ENCODE peak calls at places on chromosomes 11 and 22, in five cellular contexts. Y, O, G, E and W are unnamed samples.

GRCh38 chr11:489610-490185 is 17.3 kb downstream of the RNH1 start:
- DNase-seq in Y (no peak), O (no peak), G (no peak), E (no peak), W (no peak)

GRCh38 chr11:45026835-45027234 is 76.2 kb upstream of the TP53I11 start:
- DNase-seq in Y (no peak), O (no peak), G (no peak), E (no peak), W (no peak)

GRCh38 chr11:129428027-129428426 is 52.4 kb downstream of the BARX2 start:
- DNase-seq in Y (no peak), O (no peak), G (no peak), E (no peak), W (peak; percentile 22)

GRCh38 chr11:134486704-134487103 is 74.7 kb upstream of the B3GAT1 start:
- DNase-seq in Y (no peak), O (no peak), G (no peak), E (no peak), W (no peak)

GRCh38 chr22:20750461-20751184 is 23.3 kb upstream of the SERPIND1 start:
- DNase-seq in Y (no peak), O (no peak), G (peak; percentile 75), E (peak; percentile 76), W (peak; percentile 48)

GRCh38 chr22:37283393-37283937 is 1.2 kb downstream of the CYTH4 start:
- DNase-seq in Y (no peak), O (peak; percentile 56), G (no peak), E (no peak), W (no peak)

GRCh38 chr11:36741515-36741914 is 143.5 kb upstream of the RAG2 start:
- DNase-seq in Y (no peak), O (no peak), G (no peak), E (no peak), W (peak; percentile 55)

GRCh38 chr11:34907934-34908593 is 8.1 kb downstream of the APIP start:
- DNase-seq in Y (no peak), O (no peak), G (no peak), E (peak; percentile 24), W (no peak)

GRCh38 chr11:117875397-117876048 is 935 bp downstream of the FXYD6 start:
- DNase-seq in Y (peak; percentile 20), O (peak; percentile 48), G (peak; percentile 27), E (no peak), W (no peak)

GRCh38 chr11:14065153-14065552 is 102.6 kb downstream of the SPON1 start:
- DNase-seq in Y (no peak), O (peak; percentile 27), G (no peak), E (no peak), W (peak; percentile 12)

GRCh38 chr11:47399860-47400812 is 8.3 kb upstream of the SLC39A13 start:
- DNase-seq in Y (no peak), O (peak; percentile 57), G (no peak), E (no peak), W (peak; percentile 56)

GRCh38 chr11:64874308-64874707 is 4.1 kb downstream of the EHD1 start:
- DNase-seq in Y (no peak), O (no peak), G (no peak), E (no peak), W (no peak)

GRCh38 chr11:6233984-6234313 is 487 bp downstream of the FHIP1B start:
- DNase-seq in Y (no peak), O (no peak), G (no peak), E (peak; percentile 18), W (no peak)

GRCh38 chr22:50268655-50269113 is 1.5 kb downstream of the MAPK11 start:
- DNase-seq in Y (no peak), O (no peak), G (peak; percentile 41), E (no peak), W (no peak)

GRCh38 chr11:34366522-34366921 is 8.7 kb upstream of the ABTB2 start:
- DNase-seq in Y (peak; percentile 48), O (peak; percentile 41), G (no peak), E (peak; percentile 61), W (peak; percentile 74)

GRCh38 chr11:119759324-119759723 is 30.3 kb upstream of the NECTIN1 start:
- DNase-seq in Y (no peak), O (no peak), G (no peak), E (peak; percentile 76), W (peak; percentile 53)

GRCh38 chr11:1546536-1547466 is 25.3 kb downstream of the DUSP8 start:
- DNase-seq in Y (peak; percentile 61), O (peak; percentile 52), G (peak; percentile 49), E (peak; percentile 49), W (peak; percentile 55)

GRCh38 chr11:28526406-28526751 is 418.2 kb downstream of the METTL15 start:
- DNase-seq in Y (no peak), O (no peak), G (no peak), E (peak; percentile 52), W (peak; percentile 44)

GRCh38 chr11:120830092-120830491 is 193.8 kb upstream of the TBCEL start:
- DNase-seq in Y (peak; percentile 29), O (no peak), G (no peak), E (no peak), W (peak; percentile 14)

GRCh38 chr11:111718436-111719325 is 47.5 kb downstream of the PPP2R1B start:
- DNase-seq in Y (no peak), O (no peak), G (no peak), E (peak; percentile 96), W (peak; percentile 64)

GRCh38 chr22:27197071-27197470 is 539.7 kb downstream of the MIAT start:
- DNase-seq in Y (no peak), O (no peak), G (peak; percentile 88), E (no peak), W (no peak)

GRCh38 chr11:112834277-112834755 is 126.9 kb upstream of the NCAM1 start:
- DNase-seq in Y (peak; percentile 22), O (no peak), G (peak; percentile 82), E (no peak), W (peak; percentile 63)

GRCh38 chr11:73982595-73982989 is at the start of gene UCP2:
- DNase-seq in Y (peak; percentile 94), O (peak; percentile 91), G (peak; percentile 88), E (no peak), W (peak; percentile 96)

GRCh38 chr11:101346591-101346990 is 217.0 kb upstream of the PGR start:
- DNase-seq in Y (no peak), O (no peak), G (no peak), E (peak; percentile 80), W (no peak)

GRCh38 chr22:46356496-46357185 is 21.1 kb downstream of the TRMU start:
- DNase-seq in Y (no peak), O (no peak), G (no peak), E (no peak), W (no peak)

GRCh38 chr11:71977743-71978418 is 20.8 kb upstream of the IL18BP start:
- DNase-seq in Y (no peak), O (peak; percentile 72), G (peak; percentile 24), E (peak; percentile 52), W (peak; percentile 74)

GRCh38 chr11:115912484-115912945 is 408.3 kb upstream of the CADM1 start:
- DNase-seq in Y (peak; percentile 25), O (no peak), G (peak; percentile 20), E (peak; percentile 57), W (no peak)

GRCh38 chr22:27246558-27246957 is 555.0 kb downstream of the MN1 start:
- DNase-seq in Y (no peak), O (no peak), G (no peak), E (no peak), W (no peak)

GRCh38 chr11:59866397-59866796 is at the start of gene TCN1:
- DNase-seq in Y (no peak), O (no peak), G (no peak), E (peak; percentile 51), W (no peak)

GRCh38 chr11:102534261-102534872 is 3.8 kb upstream of the MMP7 start:
- DNase-seq in Y (no peak), O (no peak), G (no peak), E (no peak), W (no peak)

GRCh38 chr11:13782395-13783080 is 114.1 kb downstream of the FAR1 start:
- DNase-seq in Y (no peak), O (no peak), G (no peak), E (no peak), W (no peak)

GRCh38 chr11:36412781-36413383 is 97.2 kb downstream of the TRAF6 start:
- DNase-seq in Y (no peak), O (no peak), G (no peak), E (no peak), W (no peak)

GRCh38 chr11:3830088-3830487 is 10.7 kb downstream of the RHOG start:
- DNase-seq in Y (no peak), O (no peak), G (no peak), E (no peak), W (no peak)

GRCh38 chr11:94128171-94128745 is 383 bp upstream of the PANX1 start:
- DNase-seq in Y (no peak), O (no peak), G (peak; percentile 61), E (no peak), W (no peak)

GRCh38 chr22:46753761-46754109 is 8.7 kb upstream of the TBC1D22A start:
- DNase-seq in Y (no peak), O (no peak), G (no peak), E (no peak), W (no peak)